ENCODE peak calls at places on chromosomes 6 and 20, in four cellular contexts. J is heart left ventricle, X is cardiac muscle cell, L is neuronal stem cell. Z is an unnamed sample.

GRCh38 chr6:73032586-73032985 is 192.7 kb downstream of the KHDC1L start:
- DNase-seq in X (no peak), L (no peak), J (no peak), Z (no peak)

GRCh38 chr20:29740951-29741593 is 1516.4 kb upstream of the DEFB115 start:
- DNase-seq in J (no peak), L (no peak), X (no peak), Z (peak; percentile 19)

GRCh38 chr6:23307516-23307915 is 738.1 kb downstream of the HDGFL1 start:
- DNase-seq in J (no peak), L (no peak), X (no peak), Z (no peak)

GRCh38 chr6:20447581-20448132 is 46.0 kb downstream of the E2F3 start:
- DNase-seq in J (no peak), X (no peak), L (no peak), Z (no peak)

GRCh38 chr6:134217516-134218140 is 100.3 kb downstream of the SGK1 start:
- DNase-seq in L (no peak), X (no peak), J (no peak), Z (no peak)

GRCh38 chr6:13614126-13614925 is 809 bp upstream of the NOL7 start:
- DNase-seq in J (peak; percentile 75), L (no peak), X (peak; percentile 71), Z (peak; percentile 75)

GRCh38 chr6:128655978-128656498 is 135.6 kb upstream of the PTPRK start:
- DNase-seq in L (no peak), X (peak; percentile 85), J (no peak), Z (no peak)

GRCh38 chr20:16128538-16129106 is 444.6 kb downstream of the KIF16B start:
- DNase-seq in X (no peak), J (no peak), L (no peak), Z (no peak)

GRCh38 chr6:101595276-101595675 is 201.8 kb downstream of the GRIK2 start:
- DNase-seq in J (no peak), X (no peak), L (no peak), Z (no peak)

GRCh38 chr6:57267586-57268293 is 45.6 kb upstream of the RAB23 start:
- DNase-seq in X (peak; percentile 97), L (no peak), J (no peak), Z (peak; percentile 57)

GRCh38 chr6:33905081-33905609 is 101.3 kb upstream of the MLN start:
- DNase-seq in J (no peak), X (no peak), L (no peak), Z (no peak)

GRCh38 chr6:5979650-5980427 is 26.9 kb downstream of the NRN1 start:
- DNase-seq in J (no peak), L (no peak), X (peak; percentile 48), Z (no peak)

GRCh38 chr6:35611235-35611634 is 77.5 kb downstream of the FKBP5 start:
- DNase-seq in L (no peak), X (peak; percentile 81), J (no peak), Z (no peak)
- H3K4me3 ChIP-seq in L (no peak overlapping the region), X (no peak overlapping the region), J (no peak overlapping the region), Z (no peak overlapping the region)

GRCh38 chr6:108156180-108156937 is 9.5 kb upstream of the NR2E1 start:
- DNase-seq in L (no peak), X (no peak), J (no peak), Z (peak; percentile 43)
- H3K27me3 ChIP-seq in L (peaks cover 7% of the 10 kb centered on the region), X (peaks cover 100% of the 10 kb centered on the region), J (peaks cover 83% of the 10 kb centered on the region), Z (peaks cover 72% of the 10 kb centered on the region)

DNA sequence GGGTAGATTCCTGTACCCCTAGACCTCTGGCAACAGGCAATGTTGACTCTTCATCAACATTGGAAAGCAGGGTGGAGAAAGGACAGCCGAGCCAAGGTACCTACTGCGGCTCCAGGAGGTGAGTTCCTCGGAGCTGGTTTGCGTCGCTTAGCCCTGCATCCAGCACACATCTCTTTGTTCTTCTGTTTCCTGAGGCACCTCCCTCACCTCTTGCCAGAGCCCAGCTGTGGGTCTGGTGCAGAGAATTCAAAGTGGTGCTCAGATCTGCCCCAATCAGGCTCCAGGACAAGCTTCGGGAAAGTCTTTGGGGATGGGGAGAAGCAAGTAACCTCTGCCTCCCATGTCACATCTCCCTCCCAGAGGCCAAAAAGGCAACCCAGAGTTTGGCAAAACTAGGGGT is 2.2 kb downstream of the KCNG1 start:
- DNase-seq in X (no peak), J (no peak), L (no peak), Z (peak; percentile 63)
- H3K4me3 ChIP-seq in X (peak overlapping the region; percentile 60), J (no peak overlapping the region), L (no peak overlapping the region), Z (peak overlapping the region; percentile 89)

GRCh38 chr20:24653306-24653705 is 183.9 kb downstream of the SYNDIG1 start:
- DNase-seq in J (no peak), X (no peak), L (no peak), Z (no peak)
- H3K27me3 ChIP-seq in J (no peaks in the 10 kb centered on the region), X (no peaks in the 10 kb centered on the region), L (no peaks in the 10 kb centered on the region), Z (no peaks in the 10 kb centered on the region)